ENCODE peak calls at places on chromosomes 4 and X, in eight cellular contexts. D, C, O, M, G, S, N and T are unnamed samples.

GRCh38 chrX:11944486-11944885 is 186.4 kb downstream of the MSL3 start:
- DNase-seq in D (no peak), C (no peak), O (no peak), M (peak; percentile 36), G (no peak), S (no peak), N (peak; percentile 77), T (no peak)

GRCh38 chr4:61468091-61468720 is 268.1 kb downstream of the ADGRL3 start:
- DNase-seq in D (no peak), C (no peak), O (no peak), M (no peak), G (no peak), S (no peak), N (peak; percentile 45), T (no peak)

GRCh38 chr4:16812041-16812440 is 86.4 kb downstream of the LDB2 start:
- DNase-seq in D (no peak), C (no peak), O (no peak), M (no peak), G (no peak), S (no peak), N (no peak), T (no peak)

GRCh38 chr4:168560184-168560834 is 63.5 kb downstream of the PALLD start:
- DNase-seq in D (no peak), C (peak; percentile 37), O (no peak), M (peak; percentile 26), G (no peak), S (no peak), N (no peak), T (no peak)

GRCh38 chrX:18654873-18655836 is 16.8 kb downstream of the RS1 start:
- DNase-seq in D (no peak), C (peak; percentile 28), O (no peak), M (no peak), G (no peak), S (no peak), N (peak; percentile 15), T (no peak)

GRCh38 chr4:130640583-130640982 is 1544.6 kb downstream of the C4orf33 start:
- DNase-seq in D (no peak), C (no peak), O (no peak), M (no peak), G (no peak), S (no peak), N (no peak), T (no peak)

GRCh38 chr4:71113294-71113693 is 119.8 kb downstream of the DCK start:
- DNase-seq in D (no peak), C (no peak), O (no peak), M (no peak), G (no peak), S (no peak), N (no peak), T (no peak)

GRCh38 chr4:4216668-4217067 is 10.1 kb downstream of the OTOP1 start:
- DNase-seq in D (no peak), C (no peak), O (no peak), M (no peak), G (no peak), S (no peak), N (peak; percentile 27), T (no peak)

GRCh38 chr4:101774807-101775206 is 15.7 kb upstream of the BANK1 start:
- DNase-seq in D (no peak), C (no peak), O (no peak), M (no peak), G (no peak), S (no peak), N (peak; percentile 79), T (no peak)

DNA sequence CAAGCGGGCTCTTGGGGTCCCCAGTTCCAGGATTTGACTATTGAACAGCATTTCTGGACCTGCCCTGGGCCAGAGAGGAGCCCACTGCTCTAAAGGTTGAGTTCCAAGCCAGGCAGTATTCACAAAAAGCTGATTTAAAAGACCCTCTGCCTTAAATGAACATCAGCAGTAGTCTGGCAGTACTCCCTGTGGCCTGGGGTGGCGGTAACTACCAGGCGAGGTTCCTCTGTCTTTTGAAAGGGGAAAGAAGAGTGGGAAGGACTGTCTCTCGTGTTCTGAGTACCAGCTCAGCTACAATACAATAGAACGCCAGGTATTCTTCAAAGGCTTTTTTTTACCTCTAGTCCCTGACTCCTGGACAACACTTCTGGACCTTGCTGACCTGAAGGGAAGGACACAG is 456.4 kb upstream of the TEX13C start:
- DNase-seq in D (no peak), C (no peak), O (no peak), M (no peak), G (no peak), S (no peak), N (no peak), T (no peak)
- TF ChIP-seq CTCF in D (no peak), C (no peak), O (no peak), M (no peak), G (no peak), S (no peak), N (no peak), T (no peak)

DNA sequence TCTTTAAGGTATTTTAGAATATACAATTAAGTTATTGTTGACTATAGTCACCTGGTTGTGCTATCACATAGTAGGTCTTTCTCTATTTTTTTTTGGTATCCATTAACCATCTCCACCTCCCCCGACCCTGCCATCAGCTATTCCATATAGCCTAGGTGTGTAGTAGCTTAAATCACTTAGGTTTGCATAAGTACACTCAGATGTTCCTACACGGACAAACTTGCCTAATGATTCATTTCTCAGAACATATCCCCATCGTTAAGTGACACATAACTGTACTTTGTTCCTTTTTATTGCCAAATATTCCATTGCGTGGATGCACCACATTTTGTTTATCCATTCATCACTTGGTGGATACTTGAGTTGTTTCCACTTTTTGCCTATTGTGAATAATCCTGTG is 67.9 kb downstream of the SLAIN2 start:
- DNase-seq in D (no peak), C (no peak), O (no peak), M (no peak), G (no peak), S (no peak), N (no peak), T (no peak)
- TF ChIP-seq CTCF in D (no peak), C (no peak), O (no peak), M (no peak), G (no peak), S (no peak), N (no peak), T (no peak)

GRCh38 chr4:13966241-13967195 is 339.0 kb upstream of the BOD1L1 start:
- DNase-seq in D (no peak), C (no peak), O (no peak), M (no peak), G (no peak), S (no peak), N (peak; percentile 90), T (no peak)
- TF ChIP-seq CTCF in D (no peak), C (no peak), O (no peak), M (no peak), G (no peak), S (no peak), N (peak; percentile 26), T (no peak)

DNA sequence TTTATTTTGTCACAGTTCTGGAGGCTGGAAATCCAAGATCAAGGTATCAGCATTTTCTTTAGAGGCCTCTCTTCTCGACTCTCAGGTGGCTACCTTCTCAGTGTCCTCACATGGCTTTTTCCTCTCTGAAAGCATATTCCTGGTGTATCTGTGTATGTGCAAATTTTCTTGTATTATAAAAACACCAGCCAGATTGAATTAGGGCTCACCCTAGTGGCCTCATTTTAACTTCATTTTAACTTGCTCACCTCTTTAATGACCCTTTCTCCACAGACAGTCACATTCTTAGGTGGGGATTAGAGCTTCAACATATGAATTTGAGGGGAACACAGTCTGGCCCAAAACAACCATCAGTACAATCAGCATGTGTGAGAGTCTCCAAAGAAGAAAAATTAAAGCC is 542.4 kb upstream of the FAM241A start:
- DNase-seq in D (no peak), C (no peak), O (no peak), M (no peak), G (no peak), S (no peak), N (peak; percentile 25), T (no peak)
- TF ChIP-seq CTCF in D (no peak), C (no peak), O (no peak), M (no peak), G (no peak), S (no peak), N (peak; percentile 20), T (no peak)

GRCh38 chrX:149630681-149631292 is 805 bp downstream of the TMEM185A start:
- DNase-seq in D (no peak), C (no peak), O (no peak), M (no peak), G (no peak), S (peak; percentile 11), N (peak; percentile 55), T (no peak)
- TF ChIP-seq CTCF in D (no peak), C (no peak), O (no peak), M (no peak), G (no peak), S (no peak), N (peak; percentile 29), T (no peak)

DNA sequence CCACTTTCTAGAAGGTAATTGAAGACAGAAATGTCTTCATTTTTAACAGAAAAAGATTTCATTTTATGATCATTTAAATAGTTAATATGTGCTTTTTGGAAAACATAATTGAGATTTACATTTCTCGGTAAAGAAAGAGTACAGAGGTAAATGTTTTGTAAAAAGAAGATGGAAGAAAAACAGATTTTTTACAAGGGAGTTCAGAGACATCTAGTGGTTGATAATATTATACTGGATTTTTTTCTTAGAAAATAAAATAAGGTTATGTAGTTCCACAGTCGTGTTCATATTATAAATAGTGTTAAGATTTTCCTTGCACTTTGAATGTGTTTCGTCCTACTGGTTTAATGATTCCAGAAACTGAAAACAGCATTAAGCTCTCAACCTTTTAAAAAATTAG is 60.6 kb downstream of the SMARCA1 start:
- DNase-seq in D (no peak), C (no peak), O (no peak), M (no peak), G (no peak), S (no peak), N (no peak), T (no peak)
- TF ChIP-seq CTCF in D (no peak), C (no peak), O (no peak), M (no peak), G (no peak), S (no peak), N (peak; percentile 12), T (no peak)

DNA sequence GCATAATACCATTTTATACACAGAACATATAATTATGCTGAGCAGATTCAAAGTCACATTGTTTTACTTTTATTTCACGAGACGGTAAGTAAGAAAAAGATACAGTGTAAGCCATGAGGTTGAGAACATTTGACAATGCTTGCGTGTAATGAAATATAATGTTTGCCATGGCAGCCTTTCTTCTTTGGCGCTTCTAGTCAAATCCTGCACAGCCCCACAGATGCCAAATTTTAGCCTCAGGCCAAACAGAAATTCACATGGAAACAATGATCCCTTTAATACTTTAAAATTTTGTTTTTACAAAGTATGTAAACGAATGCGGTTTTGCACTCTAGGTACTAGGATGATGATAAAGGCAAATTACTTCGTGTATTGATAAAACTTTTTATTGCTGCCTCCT is 502.7 kb upstream of the SMIM31 start:
- DNase-seq in D (no peak), C (no peak), O (no peak), M (no peak), G (no peak), S (no peak), N (no peak), T (no peak)
- TF ChIP-seq CTCF in D (no peak), C (no peak), O (no peak), M (no peak), G (no peak), S (no peak), N (no peak), T (no peak)